ENCODE peak calls at places on chromosomes 4 and X, in four cellular contexts. X, G, T and W are unnamed samples. For H3K27me3, the result is how much of the 10 kb centered on the place peaks cover.

GRCh38 chr4:81688085-81688484 is 216.4 kb upstream of the RASGEF1B start:
- DNase-seq in T (no peak), G (no peak), X (no peak), W (no peak)

GRCh38 chrX:129678881-129679195 is 24.1 kb upstream of the APLN start:
- DNase-seq in T (no peak), G (no peak), X (no peak), W (no peak)

GRCh38 chr4:78616046-78616498 is 64.5 kb downstream of the ANXA3 start:
- DNase-seq in X (no peak), G (no peak), T (no peak), W (no peak)

GRCh38 chr4:117324851-117325491 is 239.6 kb upstream of the TRAM1L1 start:
- DNase-seq in T (no peak), G (no peak), X (no peak), W (peak)

GRCh38 chr4:41957634-41958033 is 22.4 kb downstream of the TMEM33 start:
- DNase-seq in G (peak), T (no peak), X (peak), W (peak)

GRCh38 chr4:10100734-10101216 is 15.8 kb downstream of the WDR1 start:
- DNase-seq in T (no peak), G (no peak), X (no peak), W (no peak)

GRCh38 chrX:94901849-94902248 is 1227.8 kb downstream of the FAM133A start:
- DNase-seq in G (no peak), X (no peak), T (no peak), W (no peak)

GRCh38 chrX:123084797-123085196 is 99.3 kb upstream of the GRIA3 start:
- DNase-seq in G (no peak), T (no peak), X (peak), W (no peak)

GRCh38 chrX:148269513-148269912 is 230.9 kb upstream of the AFF2 start:
- DNase-seq in G (no peak), T (no peak), X (no peak), W (no peak)

GRCh38 chrX:70172964-70173363 is 4.3 kb upstream of the DGAT2L6 start:
- DNase-seq in X (no peak), T (no peak), G (no peak), W (no peak)

GRCh38 chr4:98692411-98692810 is 34.0 kb upstream of the TSPAN5 start:
- DNase-seq in T (no peak), G (no peak), X (no peak), W (no peak)

GRCh38 chr4:151359576-151359975 is 34.2 kb upstream of the SH3D19 start:
- DNase-seq in T (no peak), G (no peak), X (no peak), W (no peak)

GRCh38 chrX:19625612-19626011 is 110.3 kb upstream of the MAP3K15 start:
- DNase-seq in G (no peak), X (no peak), T (no peak), W (no peak)

GRCh38 chr4:74473155-74473811 is 28.3 kb downstream of the AREG start:
- DNase-seq in G (no peak), T (no peak), X (peak), W (no peak)

GRCh38 chr4:175394213-175394612 is 417.9 kb downstream of the GPM6A start:
- DNase-seq in G (no peak), T (no peak), X (no peak), W (no peak)

GRCh38 chr4:179625391-179625790 is 2183.2 kb upstream of the AGA start:
- DNase-seq in G (no peak), X (no peak), T (no peak), W (no peak)

GRCh38 chrX:129000018-129000417 is 523.3 kb downstream of the SMARCA1 start:
- DNase-seq in X (peak), G (no peak), T (no peak), W (no peak)

GRCh38 chrX:107542500-107542899 is 85.8 kb upstream of the PRPS1 start:
- DNase-seq in T (no peak), G (no peak), X (peak), W (peak)

GRCh38 chr4:97185233-97185632 is 958.0 kb downstream of the STPG2 start:
- DNase-seq in T (no peak), X (no peak), G (no peak), W (no peak)

GRCh38 chrX:17627026-17627425 is 110.3 kb upstream of the SCML1 start:
- DNase-seq in G (no peak), T (no peak), X (no peak), W (no peak)

GRCh38 chrX:21798677-21799219 is 40.7 kb upstream of the MBTPS2 start:
- DNase-seq in G (no peak), X (peak), T (peak), W (peak)

GRCh38 chrX:149504226-149504914 is 736 bp downstream of the IDS start:
- DNase-seq in T (no peak), G (peak), X (no peak), W (no peak)

GRCh38 chr4:27886075-27886474 is 1025.4 kb downstream of the STIM2 start:
- DNase-seq in T (no peak), G (no peak), X (no peak), W (no peak)

GRCh38 chr4:164734476-164734875 is 19.5 kb upstream of the SMIM31 start:
- DNase-seq in T (no peak), G (no peak), X (no peak), W (no peak)

GRCh38 chrX:31099536-31100090 is 27.8 kb upstream of the FTHL17 start:
- DNase-seq in T (no peak), G (no peak), X (no peak), W (no peak)
- TF ChIP-seq TCF7L2 in T (no peak), G (no peak), X (no peak), W (no peak)

GRCh38 chr4:3373468-3373867 is 68.3 kb upstream of the HGFAC start:
- DNase-seq in T (no peak), G (no peak), X (no peak), W (no peak)

GRCh38 chr4:3374011-3374645 is 67.6 kb upstream of the HGFAC start:
- DNase-seq in X (no peak), G (no peak), T (no peak), W (no peak)

GRCh38 chr4:3372264-3372932 is 69.4 kb upstream of the HGFAC start:
- DNase-seq in X (no peak), T (no peak), G (no peak), W (no peak)

GRCh38 chr4:3371581-3372001 is 70.2 kb upstream of the HGFAC start:
- DNase-seq in G (no peak), T (no peak), X (no peak), W (no peak)

GRCh38 chr4:3372933-3373465 is 68.8 kb upstream of the HGFAC start:
- DNase-seq in X (no peak), G (no peak), T (no peak), W (no peak)
- H3K27me3 ChIP-seq in X (under half), G (under half), T (under half), W (under half)

DNA sequence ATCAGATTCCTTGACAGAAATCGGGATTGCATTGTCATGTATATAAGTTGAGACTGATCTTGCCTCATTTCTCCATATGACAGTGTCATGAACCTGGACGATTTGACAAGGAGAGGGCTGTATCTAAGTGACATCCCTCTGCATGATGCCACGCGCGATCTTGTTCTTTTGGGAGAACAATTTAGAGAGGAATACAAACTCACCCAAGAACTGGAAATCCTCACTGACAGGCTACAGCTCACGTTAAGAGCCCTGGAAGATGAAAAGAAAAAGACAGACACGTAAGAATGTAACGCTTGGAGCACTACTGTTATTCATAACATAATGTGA is 40.9 kb downstream of the GUCY1B1 start:
- DNase-seq in X (no peak), T (no peak), G (no peak), W (no peak)
- TF ChIP-seq TCF7L2 in X (no peak), T (no peak), G (no peak), W (no peak)

DNA sequence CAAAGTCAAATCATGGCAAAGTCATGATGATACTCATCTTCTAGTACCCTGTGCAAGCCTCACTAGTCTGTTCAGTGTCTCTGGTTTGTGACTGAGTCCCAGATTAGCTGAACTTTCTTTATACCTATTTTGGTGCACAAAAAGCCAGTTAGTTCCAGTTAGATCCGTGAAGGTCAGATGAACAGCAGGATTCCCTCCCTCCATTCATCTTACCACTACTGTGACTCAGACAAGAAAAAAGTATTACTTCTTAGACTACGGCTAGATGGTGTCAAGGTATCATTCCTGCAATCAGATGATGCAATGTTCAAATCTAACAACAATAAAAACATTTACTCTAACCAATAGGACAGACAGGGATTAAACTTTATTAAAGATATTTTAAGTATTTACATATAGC is 30.4 kb downstream of the ARHGEF6 start:
- DNase-seq in T (no peak), G (no peak), X (no peak), W (no peak)
- H3K27me3 ChIP-seq in T (under half), G (under half), X (under half), W (under half)

GRCh38 chr4:13833171-13833804 is 205.8 kb upstream of the BOD1L1 start:
- DNase-seq in T (no peak), G (no peak), X (no peak), W (no peak)
- TF ChIP-seq TCF7L2 in T (no peak), G (no peak), X (no peak), W (no peak)